ENCODE peak calls at places on chromosomes 16 and 17, in six cellular contexts. P is GM12864, I is progenitor cell of endocrine pancreas, F is lower leg skin, C is WTC11, R is MM.1S. Q is an unnamed sample.
A peak's percentile ranks its signal among the peaks of the same experiment; 100 is the strongest.

GRCh38 chr17:2178798-2179505 is 124.0 kb downstream of the HIC1 start:
- DNase-seq in P (no peak), I (no peak), F (no peak), C (no peak), R (no peak), Q (no peak)

GRCh38 chr17:70168979-70169706 is at the start of gene KCNJ2:
- DNase-seq in P (no peak), I (peak; percentile 84), F (peak; percentile 77), C (peak; percentile 89), R (peak; percentile 85), Q (peak; percentile 65)

GRCh38 chr16:50881953-50882352 is 140.1 kb downstream of the CYLD start:
- DNase-seq in P (no peak), I (no peak), F (no peak), C (no peak), R (no peak), Q (no peak)

GRCh38 chr16:75238132-75238852 is 13.1 kb downstream of the BCAR1 start:
- DNase-seq in P (no peak), I (no peak), F (no peak), C (peak; percentile 15), R (no peak), Q (no peak)

GRCh38 chr17:8586766-8587165 is 43.8 kb downstream of the MYH10 start:
- DNase-seq in P (no peak), I (no peak), F (no peak), C (no peak), R (no peak), Q (no peak)

GRCh38 chr17:72297326-72298115 is 176.7 kb downstream of the SOX9 start:
- DNase-seq in P (no peak), I (no peak), F (peak; percentile 37), C (no peak), R (no peak), Q (no peak)

GRCh38 chr17:19705771-19706770 is 10.3 kb downstream of the SLC47A2 start:
- DNase-seq in P (no peak), I (no peak), F (no peak), C (no peak), R (no peak), Q (no peak)

GRCh38 chr17:7894226-7894625 is 5.6 kb downstream of the CHD3 start:
- DNase-seq in P (no peak), I (no peak), F (no peak), C (no peak), R (no peak), Q (no peak)

GRCh38 chr17:27520571-27521185 is 64.4 kb downstream of the KSR1 start:
- DNase-seq in P (no peak), I (no peak), F (no peak), C (no peak), R (no peak), Q (no peak)

GRCh38 chr17:70373369-70373768 is 204.0 kb downstream of the KCNJ2 start:
- DNase-seq in P (no peak), I (no peak), F (no peak), C (no peak), R (no peak), Q (no peak)

GRCh38 chr17:14330492-14330920 is 29.6 kb downstream of the HS3ST3B1 start:
- DNase-seq in P (no peak), I (no peak), F (no peak), C (peak; percentile 25), R (no peak), Q (no peak)

GRCh38 chr16:55506708-55507107 is 2.2 kb upstream of the LPCAT2 start:
- DNase-seq in P (no peak), I (no peak), F (no peak), C (no peak), R (no peak), Q (no peak)

GRCh38 chr17:67434061-67434525 is 57.0 kb downstream of the PITPNC1 start:
- DNase-seq in P (no peak), I (no peak), F (peak; percentile 21), C (no peak), R (no peak), Q (peak; percentile 76)

GRCh38 chr16:27431773-27432599 is 30.0 kb downstream of the IL21R start:
- DNase-seq in P (no peak), I (peak; percentile 4), F (peak; percentile 11), C (no peak), R (no peak), Q (peak; percentile 18)

GRCh38 chr17:4295686-4296085 is 31.9 kb upstream of the ANKFY1 start:
- DNase-seq in P (no peak), I (no peak), F (no peak), C (no peak), R (no peak), Q (no peak)
- TF ChIP-seq CTCF in P (no peak), I (no peak), F (no peak), C (no peak), R (no peak), Q (no peak)

GRCh38 chr17:80894439-80894721 is 97.3 kb upstream of the CHMP6 start:
- DNase-seq in P (no peak), I (no peak), F (no peak), C (no peak), R (no peak), Q (no peak)
- TF ChIP-seq CTCF in P (peak; percentile 7), I (no peak), F (no peak), C (no peak), R (peak; percentile 4), Q (no peak)

DNA sequence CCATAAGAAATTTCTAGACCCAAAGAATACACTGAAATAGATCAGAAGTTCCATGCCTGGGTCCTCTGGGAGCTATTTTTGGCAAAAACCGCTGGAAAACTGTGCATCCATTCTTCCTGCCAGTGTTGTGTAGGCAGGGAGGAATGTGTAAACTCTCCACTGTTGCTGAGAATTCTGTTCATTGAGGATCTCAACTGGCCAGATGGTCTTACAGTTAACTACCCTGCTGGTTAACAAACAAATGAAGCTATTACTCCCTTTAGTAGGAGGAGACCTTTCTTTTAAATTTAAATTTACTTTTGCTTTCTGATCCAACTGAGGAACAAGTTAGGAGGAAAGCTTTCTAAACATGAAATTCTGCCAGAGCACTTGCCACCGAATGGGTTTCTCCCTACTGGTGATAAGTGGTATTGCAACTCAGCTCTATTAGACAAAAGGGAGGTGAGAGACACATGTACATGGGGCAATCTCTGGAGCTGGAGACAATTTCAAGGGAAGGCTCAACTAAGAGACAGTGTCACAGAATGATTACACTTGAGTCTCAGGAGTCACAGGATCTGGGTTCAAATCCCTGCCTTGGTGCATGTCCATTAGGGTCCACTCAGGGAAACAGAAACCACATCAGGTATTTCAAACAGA is 37.6 kb downstream of the SOCS1 start:
- DNase-seq in P (no peak), I (no peak), F (no peak), C (no peak), R (no peak), Q (no peak)
- TF ChIP-seq CTCF in P (peak; percentile 73), I (peak; percentile 49), F (no peak), C (peak; percentile 70), R (peak; percentile 65), Q (peak; percentile 98)

GRCh38 chr16:87636741-87637140 is 34.4 kb downstream of the JPH3 start:
- DNase-seq in P (no peak), I (no peak), F (no peak), C (no peak), R (no peak), Q (no peak)
- TF ChIP-seq CTCF in P (no peak), I (no peak), F (no peak), C (no peak), R (no peak), Q (peak; percentile 27)

DNA sequence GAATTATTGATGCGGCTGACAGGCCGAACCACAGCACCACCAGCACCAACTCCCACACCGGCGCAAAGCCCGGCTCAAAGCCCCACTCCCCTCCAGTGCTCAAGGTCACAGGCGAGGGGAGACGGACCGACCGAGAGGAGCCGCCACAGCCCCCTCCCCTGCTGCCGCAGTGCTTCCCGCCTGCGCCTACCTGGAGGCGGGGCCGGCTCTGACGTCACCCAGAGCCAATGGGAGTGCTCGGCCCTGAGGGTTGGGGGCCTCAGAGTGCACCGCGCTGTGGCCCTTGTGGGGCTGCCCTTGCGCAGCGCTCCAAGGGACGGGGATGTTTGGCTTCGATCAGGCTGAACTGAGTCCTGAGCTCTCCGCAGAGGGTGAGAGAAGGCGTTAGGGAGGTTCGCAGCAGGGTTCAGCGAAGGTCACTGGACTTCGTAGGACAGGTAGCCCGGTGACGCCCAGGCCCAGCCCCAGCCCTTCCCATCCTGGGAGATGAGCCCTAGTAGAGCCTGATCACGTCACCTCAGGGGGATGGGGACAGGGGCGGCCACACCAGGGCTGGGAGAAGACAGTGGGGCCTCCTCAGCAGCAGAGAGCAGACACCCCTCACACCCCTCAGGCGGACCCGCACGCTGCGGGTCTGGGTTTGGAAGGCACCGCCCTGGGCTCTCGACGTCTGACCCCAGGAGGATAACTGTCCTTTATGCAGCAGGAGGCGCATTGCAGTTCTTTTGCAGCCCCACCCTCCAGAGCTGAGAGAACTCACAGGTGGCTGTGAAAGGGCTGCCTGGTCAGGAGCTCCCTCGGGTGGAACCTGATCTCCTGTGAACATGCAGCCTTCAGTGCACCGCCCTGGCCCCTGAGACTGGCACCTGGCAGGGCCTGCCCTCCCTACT is 1.5 kb downstream of the NDRG4 start:
- DNase-seq in P (no peak), I (peak; percentile 61), F (no peak), C (peak; percentile 88), R (peak; percentile 63), Q (peak; percentile 52)
- TF ChIP-seq CTCF in P (no peak), I (no peak), F (no peak), C (no peak), R (no peak), Q (no peak)